ENCODE peak calls at places on chromosomes 2 and 18, in seven cellular contexts. E, Y, S, M, H, U and L are unnamed samples.
A peak's percentile ranks its signal among the peaks of the same experiment; 100 is the strongest.

GRCh38 chr18:25669741-25670140 is 317.8 kb upstream of the ZNF521 start:
- DNase-seq in E (no peak), Y (no peak), S (no peak), M (no peak), H (no peak), U (no peak), L (no peak)

GRCh38 chr18:71115261-71115660 is 826.4 kb downstream of the SOCS6 start:
- DNase-seq in E (no peak), Y (no peak), S (no peak), M (no peak), H (no peak), U (no peak), L (no peak)

GRCh38 chr18:37662546-37663339 is 97.1 kb upstream of the CELF4 start:
- DNase-seq in E (no peak), Y (no peak), S (no peak), M (no peak), H (no peak), U (no peak), L (no peak)

GRCh38 chr2:135052997-135053474 is 944 bp downstream of the RAB3GAP1 start:
- DNase-seq in E (peak; percentile 31), Y (no peak), S (no peak), M (peak; percentile 17), H (no peak), U (no peak), L (no peak)

GRCh38 chr18:40949138-40949949 is 1005.7 kb upstream of the PIK3C3 start:
- DNase-seq in E (no peak), Y (no peak), S (no peak), M (peak; percentile 17), H (no peak), U (peak; percentile 80), L (no peak)

GRCh38 chr2:127320586-127321275 is 26.8 kb upstream of the ERCC3 start:
- DNase-seq in E (no peak), Y (no peak), S (no peak), M (no peak), H (no peak), U (no peak), L (no peak)

GRCh38 chr2:216056739-216057138 is 24.9 kb downstream of the PECR start:
- DNase-seq in E (peak; percentile 31), Y (no peak), S (no peak), M (no peak), H (no peak), U (no peak), L (no peak)

GRCh38 chr2:26568076-26568890 is 72.9 kb downstream of the CIB4 start:
- DNase-seq in E (no peak), Y (no peak), S (no peak), M (no peak), H (no peak), U (no peak), L (no peak)

GRCh38 chr18:38427234-38427633 is 861.6 kb upstream of the CELF4 start:
- DNase-seq in E (no peak), Y (peak; percentile 51), S (no peak), M (peak; percentile 32), H (no peak), U (peak; percentile 97), L (no peak)

GRCh38 chr2:127526940-127527804 is 883 bp upstream of the IWS1 start:
- DNase-seq in E (no peak), Y (no peak), S (no peak), M (no peak), H (no peak), U (no peak), L (no peak)

GRCh38 chr2:25305809-25306208 is 35.9 kb downstream of the DNMT3A start:
- DNase-seq in E (no peak), Y (no peak), S (no peak), M (peak; percentile 42), H (no peak), U (no peak), L (no peak)

GRCh38 chr18:32877371-32877770 is 104.5 kb upstream of the KLHL14 start:
- DNase-seq in E (no peak), Y (no peak), S (no peak), M (no peak), H (no peak), U (no peak), L (no peak)

GRCh38 chr18:45860971-45861370 is 35.5 kb downstream of the SIGLEC15 start:
- DNase-seq in E (no peak), Y (no peak), S (no peak), M (no peak), H (no peak), U (no peak), L (no peak)

GRCh38 chr2:173555833-173556232 is 201.2 kb downstream of the CDCA7 start:
- DNase-seq in E (no peak), Y (no peak), S (no peak), M (no peak), H (no peak), U (peak; percentile 75), L (no peak)

GRCh38 chr2:41736586-41736985 is 311.2 kb upstream of the PKDCC start:
- DNase-seq in E (no peak), Y (no peak), S (no peak), M (no peak), H (no peak), U (no peak), L (no peak)

GRCh38 chr2:69916151-69916550 is 1.2 kb downstream of the MXD1 start:
- DNase-seq in E (no peak), Y (no peak), S (no peak), M (no peak), H (no peak), U (no peak), L (no peak)

GRCh38 chr2:192070099-192070498 is 124.6 kb downstream of the TMEFF2 start:
- DNase-seq in E (no peak), Y (no peak), S (no peak), M (no peak), H (no peak), U (no peak), L (no peak)

GRCh38 chr18:573385-573784 is 6.8 kb upstream of the CETN1 start:
- DNase-seq in E (no peak), Y (no peak), S (no peak), M (no peak), H (no peak), U (no peak), L (no peak)

GRCh38 chr2:216857131-216857550 is 2.7 kb downstream of the TNP1 start:
- DNase-seq in E (no peak), Y (no peak), S (no peak), M (no peak), H (no peak), U (no peak), L (no peak)

GRCh38 chr2:48600917-48601316 is 16.7 kb upstream of the GTF2A1L start:
- DNase-seq in E (no peak), Y (no peak), S (no peak), M (no peak), H (no peak), U (no peak), L (no peak)

GRCh38 chr18:8882632-8883408 is 177.5 kb downstream of the MTCL1 start:
- DNase-seq in E (no peak), Y (peak; percentile 18), S (no peak), M (no peak), H (no peak), U (no peak), L (no peak)

GRCh38 chr18:53944721-53945120 is 279.7 kb downstream of the MBD2 start:
- DNase-seq in E (no peak), Y (peak; percentile 18), S (no peak), M (peak; percentile 41), H (no peak), U (peak; percentile 54), L (no peak)

GRCh38 chr18:54415086-54415485 is 57.4 kb downstream of the C18orf54 start:
- DNase-seq in E (no peak), Y (no peak), S (no peak), M (no peak), H (no peak), U (no peak), L (no peak)

GRCh38 chr2:66024396-66024795 is 410.5 kb upstream of the MEIS1 start:
- DNase-seq in E (no peak), Y (no peak), S (no peak), M (no peak), H (no peak), U (no peak), L (no peak)

GRCh38 chr2:66561645-66562336 is 126.9 kb downstream of the MEIS1 start:
- DNase-seq in E (no peak), Y (peak; percentile 24), S (no peak), M (no peak), H (no peak), U (peak; percentile 19), L (no peak)

GRCh38 chr2:224630659-224631550 is 45.7 kb upstream of the CUL3 start:
- DNase-seq in E (no peak), Y (no peak), S (no peak), M (no peak), H (no peak), U (no peak), L (no peak)

GRCh38 chr2:10057231-10058107 is 14.1 kb downstream of the KLF11 start:
- DNase-seq in E (no peak), Y (peak; percentile 65), S (no peak), M (peak; percentile 63), H (no peak), U (no peak), L (no peak)

GRCh38 chr2:74735544-74735943 is 81.5 kb downstream of the SEMA4F start:
- DNase-seq in E (no peak), Y (no peak), S (no peak), M (no peak), H (no peak), U (peak; percentile 92), L (no peak)

GRCh38 chr2:122389694-122390093 is 634.2 kb downstream of the TSN start:
- DNase-seq in E (no peak), Y (no peak), S (no peak), M (no peak), H (no peak), U (no peak), L (no peak)

GRCh38 chr2:70985956-70986355 is 7.5 kb downstream of the ANKRD53 start:
- DNase-seq in E (no peak), Y (no peak), S (no peak), M (no peak), H (no peak), U (no peak), L (no peak)

GRCh38 chr2:13201924-13202323 is 485.2 kb downstream of the TRIB2 start:
- DNase-seq in E (no peak), Y (no peak), S (no peak), M (no peak), H (no peak), U (no peak), L (no peak)

GRCh38 chr2:239884051-239884405 is 141.1 kb downstream of the NDUFA10 start:
- DNase-seq in E (no peak), Y (no peak), S (no peak), M (no peak), H (no peak), U (no peak), L (no peak)

GRCh38 chr2:3641841-3642421 is 16.1 kb upstream of the ALLC start:
- DNase-seq in E (no peak), Y (no peak), S (no peak), M (no peak), H (no peak), U (no peak), L (no peak)

GRCh38 chr2:32977228-32977758 is 30.5 kb downstream of the LTBP1 start:
- DNase-seq in E (no peak), Y (no peak), S (no peak), M (no peak), H (no peak), U (peak; percentile 82), L (no peak)

GRCh38 chr2:60890393-60890707 is 9.0 kb downstream of the REL start:
- DNase-seq in E (no peak), Y (no peak), S (no peak), M (no peak), H (no peak), U (no peak), L (no peak)